ENCODE peak calls at places on chromosomes 16 and 17, in seven cellular contexts. L is H9, R is IMR-90, H is mesendoderm, X is mesenchymal stem cell, D is neuronal stem cell, G is H1. K is an unnamed sample.

GRCh38 chr16:85428168-85428898 is 184.8 kb upstream of the GSE1 start:
- DNase-seq in L (peak; percentile 60), R (no peak), H (no peak), X (no peak), D (no peak), G (no peak), K (peak; percentile 76)

GRCh38 chr16:66342294-66342900 is 24.1 kb upstream of the CDH5 start:
- DNase-seq in L (peak; percentile 66), R (no peak), H (peak; percentile 64), X (peak; percentile 18), D (peak; percentile 43), G (peak; percentile 39), K (no peak)

GRCh38 chr17:69716571-69716970 is 302.1 kb downstream of the MAP2K6 start:
- DNase-seq in L (no peak), R (no peak), H (no peak), X (no peak), D (no peak), G (no peak), K (no peak)

GRCh38 chr17:42179911-42180410 is 981 bp downstream of the KCNH4 start:
- DNase-seq in L (peak; percentile 88), R (peak; percentile 30), H (peak; percentile 78), X (peak; percentile 53), D (peak; percentile 63), G (no peak), K (peak; percentile 51)

GRCh38 chr17:4796550-4796915 is 569 bp downstream of the PSMB6 start:
- DNase-seq in L (peak; percentile 72), R (peak; percentile 35), H (peak; percentile 69), X (peak; percentile 61), D (no peak), G (no peak), K (peak; percentile 48)

GRCh38 chr17:47615766-47616424 is 33.8 kb upstream of the KPNB1 start:
- DNase-seq in L (no peak), R (peak; percentile 62), H (peak; percentile 49), X (peak; percentile 65), D (peak; percentile 49), G (no peak), K (peak; percentile 82)

GRCh38 chr16:86261379-86261778 is 248.9 kb upstream of the FOXF1 start:
- DNase-seq in L (peak; percentile 10), R (peak; percentile 38), H (no peak), X (peak; percentile 6), D (no peak), G (no peak), K (no peak)

GRCh38 chr16:20611350-20611902 is 35.3 kb upstream of the ACSM2B start:
- DNase-seq in L (no peak), R (no peak), H (no peak), X (no peak), D (no peak), G (no peak), K (no peak)

GRCh38 chr17:69822314-69822875 is 252.6 kb upstream of the KCNJ16 start:
- DNase-seq in L (no peak), R (no peak), H (no peak), X (no peak), D (no peak), G (no peak), K (no peak)

DNA sequence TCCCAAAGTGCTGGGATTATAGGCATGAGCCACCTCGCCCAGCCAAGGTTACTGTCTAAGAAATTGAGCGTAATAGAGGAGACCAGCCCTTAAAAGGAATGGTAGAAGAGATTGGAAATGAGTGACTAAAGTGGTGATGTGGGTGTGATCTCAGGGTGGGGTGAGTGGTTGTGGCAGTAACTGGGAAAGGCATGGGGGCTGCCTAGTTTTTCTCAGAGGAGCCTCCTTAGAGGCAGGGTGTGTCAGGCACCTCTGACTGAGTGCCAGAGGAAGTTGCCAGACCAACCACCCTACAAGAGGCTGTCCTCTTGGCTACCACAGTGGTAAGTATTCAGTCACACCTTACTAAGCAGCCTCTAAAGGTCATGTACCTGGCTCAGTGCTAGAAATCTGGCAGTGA is 8.9 kb downstream of the DUS2 start:
- DNase-seq in L (no peak), R (no peak), H (no peak), X (no peak), D (no peak), G (no peak), K (peak; percentile 23)
- H2BK120ac ChIP-seq in L (no peak overlapping the region), R (no peak overlapping the region), H (no peak overlapping the region), X (no peak overlapping the region), D (no peak overlapping the region), G (no peak overlapping the region), K (no peak overlapping the region)

GRCh38 chr16:83623091-83623730 is 184.6 kb upstream of the HSBP1 start:
- DNase-seq in L (peak; percentile 16), R (no peak), H (no peak), X (no peak), D (no peak), G (no peak), K (no peak)
- H2BK120ac ChIP-seq in L (no peak overlapping the region), R (no peak overlapping the region), H (no peak overlapping the region), X (no peak overlapping the region), D (no peak overlapping the region), G (no peak overlapping the region), K (no peak overlapping the region)

DNA sequence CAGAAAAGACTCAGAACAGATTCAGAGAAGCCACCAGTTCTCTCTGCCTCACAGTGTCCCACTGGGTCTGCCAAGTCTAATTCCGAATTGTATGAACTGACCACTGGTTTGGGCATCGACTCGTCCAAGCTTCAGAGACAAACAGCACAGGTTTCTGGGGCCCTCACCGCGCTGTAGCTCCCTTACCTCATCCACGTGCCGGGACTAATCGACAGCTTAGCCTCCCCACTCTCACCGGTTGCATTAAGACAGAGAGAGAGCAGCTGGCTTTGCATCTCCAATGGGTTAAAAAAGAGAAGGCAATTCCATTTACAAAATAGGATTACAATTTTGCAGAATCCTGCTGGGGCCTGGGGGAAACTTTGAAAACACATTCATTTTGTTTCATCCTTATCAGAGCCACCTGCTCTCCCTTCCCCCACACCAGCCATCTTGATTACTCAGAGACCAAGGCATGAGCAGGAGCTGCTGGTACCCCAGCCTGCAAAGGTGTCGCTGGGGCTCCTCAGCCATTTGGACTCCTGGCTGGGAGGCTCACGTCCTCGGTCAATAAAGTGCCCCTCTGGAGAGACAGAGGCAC is 95.3 kb upstream of the RPL38 start:
- DNase-seq in L (no peak), R (no peak), H (peak; percentile 72), X (no peak), D (no peak), G (no peak), K (peak; percentile 39)
- H2BK120ac ChIP-seq in L (no peak overlapping the region), R (no peak overlapping the region), H (no peak overlapping the region), X (no peak overlapping the region), D (no peak overlapping the region), G (no peak overlapping the region), K (no peak overlapping the region)

GRCh38 chr16:76190480-76190879 is 86.7 kb upstream of the CNTNAP4 start:
- DNase-seq in L (no peak), R (no peak), H (no peak), X (no peak), D (no peak), G (no peak), K (no peak)

GRCh38 chr16:76193851-76194620 is 83.2 kb upstream of the CNTNAP4 start:
- DNase-seq in L (no peak), R (no peak), H (no peak), X (peak; percentile 80), D (no peak), G (no peak), K (no peak)

GRCh38 chr16:76195648-76196047 is 81.6 kb upstream of the CNTNAP4 start:
- DNase-seq in L (no peak), R (no peak), H (no peak), X (no peak), D (no peak), G (no peak), K (no peak)

GRCh38 chr16:76197925-76198324 is 79.3 kb upstream of the CNTNAP4 start:
- DNase-seq in L (no peak), R (no peak), H (peak; percentile 37), X (no peak), D (no peak), G (no peak), K (no peak)

DNA sequence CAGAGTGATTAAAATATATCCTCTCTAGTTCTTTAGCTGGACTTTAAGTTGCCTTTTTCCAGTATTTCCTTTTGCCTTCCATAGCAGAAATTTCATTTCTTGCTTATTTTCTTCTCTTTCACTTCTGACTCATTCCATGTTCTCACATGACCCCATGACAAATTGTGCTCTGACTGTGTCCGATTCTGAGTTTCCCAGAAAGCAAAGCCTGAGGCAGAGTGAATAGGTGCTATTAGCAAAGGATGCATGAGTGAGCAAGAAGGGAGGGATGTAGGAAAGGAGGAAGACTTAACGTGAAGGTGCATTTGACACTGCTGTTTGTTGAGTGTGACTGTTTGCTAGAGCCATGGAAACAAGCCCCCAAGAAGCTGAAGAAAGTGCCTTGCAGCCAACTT is 82.6 kb upstream of the CNTNAP4 start:
- DNase-seq in L (no peak), R (no peak), H (peak; percentile 49), X (peak; percentile 90), D (no peak), G (no peak), K (peak; percentile 40)
- H2BK120ac ChIP-seq in L (no peak overlapping the region), R (no peak overlapping the region), H (no peak overlapping the region), X (no peak overlapping the region), D (no peak overlapping the region), G (no peak overlapping the region), K (no peak overlapping the region)

GRCh38 chr16:9836118-9836736 is 346.0 kb downstream of the GRIN2A start:
- DNase-seq in L (no peak), R (no peak), H (no peak), X (no peak), D (peak; percentile 55), G (no peak), K (peak; percentile 42)
- H2BK120ac ChIP-seq in L (no peak overlapping the region), R (no peak overlapping the region), H (no peak overlapping the region), X (no peak overlapping the region), D (no peak overlapping the region), G (no peak overlapping the region), K (no peak overlapping the region)

K was measured in trophoblast cell.